ENCODE peak calls at places on chromosomes 3 and 15, in six cellular contexts. M is LoVo; H is fibroblast of the conjunctiva; I is sigmoid colon; U is HT1080; N is naive thymus-derived CD4-positive, alpha-beta T cell. D is an unnamed sample.
A peak's percentile ranks its signal among the peaks of the same experiment; 100 is the strongest.

GRCh38 chr15:63832620-63833245 is 1.0 kb downstream of the HERC1 start:
- DNase-seq in N (peak; percentile 11), H (no peak), I (no peak), U (no peak), M (no peak), D (no peak)

GRCh38 chr3:25768851-25769250 is 14.4 kb downstream of the NGLY1 start:
- DNase-seq in H (no peak), I (no peak), N (no peak), U (no peak), M (no peak), D (no peak)

GRCh38 chr15:78075490-78076230 is 1.9 kb downstream of the TBC1D2B start:
- DNase-seq in M (no peak), N (no peak), H (peak; percentile 78), I (peak; percentile 86), U (peak; percentile 84), D (peak; percentile 75)

GRCh38 chr15:74830868-74831267 is 4.4 kb downstream of the CPLX3 start:
- DNase-seq in M (no peak), I (peak; percentile 82), N (no peak), H (no peak), U (no peak), D (no peak)

GRCh38 chr3:8625991-8626390 is 18.6 kb downstream of the SSUH2 start:
- DNase-seq in I (peak; percentile 11), H (no peak), N (no peak), M (peak; percentile 5), U (peak; percentile 34), D (no peak)

GRCh38 chr3:49792371-49793150 is 6.2 kb upstream of the IP6K1 start:
- DNase-seq in I (peak; percentile 41), M (no peak), H (no peak), U (no peak), N (no peak), D (no peak)

GRCh38 chr15:68373028-68373427 is 58.9 kb downstream of the ITGA11 start:
- DNase-seq in I (peak; percentile 30), N (no peak), H (no peak), M (no peak), U (no peak), D (no peak)

GRCh38 chr3:107999215-107999775 is 91.5 kb downstream of the CD47 start:
- DNase-seq in H (no peak), N (no peak), I (no peak), U (peak; percentile 85), M (peak; percentile 37), D (no peak)

GRCh38 chr3:62277986-62278385 is 95.4 kb downstream of the FEZF2 start:
- DNase-seq in I (no peak), M (no peak), H (peak; percentile 5), U (no peak), N (no peak), D (no peak)

GRCh38 chr3:124597979-124598378 is 132.3 kb upstream of the UMPS start:
- DNase-seq in U (no peak), M (no peak), N (no peak), H (no peak), I (no peak), D (no peak)

GRCh38 chr15:76169013-76169412 is 109.2 kb downstream of the TMEM266 start:
- DNase-seq in U (no peak), H (no peak), M (no peak), N (no peak), I (no peak), D (no peak)

GRCh38 chr3:98596902-98597500 is 3.6 kb upstream of the CPOX start:
- DNase-seq in U (peak; percentile 40), M (peak; percentile 36), H (no peak), I (no peak), N (no peak), D (no peak)

GRCh38 chr15:42686281-42686680 is 50.6 kb downstream of the CDAN1 start:
- DNase-seq in M (no peak), H (no peak), I (no peak), U (no peak), N (no peak), D (no peak)

GRCh38 chr3:122132949-122133540 is 50.4 kb upstream of the CASR start:
- DNase-seq in N (no peak), U (no peak), I (no peak), M (no peak), H (no peak), D (no peak)